ENCODE peak calls at places on chromosomes 3 and 15, in five cellular contexts. H is prostate gland, L is HCT116, C is H1, U is upper lobe of left lung. W is an unnamed sample. For H3K4me1, the result is how much of the 10 kb centered on the place peaks cover.

GRCh38 chr3:149581681-149582349 is 76.0 kb downstream of the WWTR1 start:
- DNase-seq in H (peak), L (peak), C (no peak), U (no peak), W (no peak)

GRCh38 chr15:45242289-45242688 is 9.7 kb upstream of the SLC28A2 start:
- DNase-seq in H (no peak), L (no peak), C (no peak), U (no peak), W (no peak)

GRCh38 chr15:50140097-50140496 is 21.1 kb upstream of the ATP8B4 start:
- DNase-seq in H (no peak), L (no peak), C (no peak), U (no peak), W (no peak)

GRCh38 chr3:180457238-180457637 is 144.7 kb upstream of the TTC14 start:
- DNase-seq in H (no peak), L (no peak), C (no peak), U (no peak), W (no peak)

GRCh38 chr3:37324752-37325407 is 150.5 kb upstream of the LRRFIP2 start:
- DNase-seq in H (no peak), L (no peak), C (no peak), U (no peak), W (no peak)

GRCh38 chr3:72748659-72749058 is 99.6 kb downstream of the SHQ1 start:
- DNase-seq in H (no peak), L (no peak), C (no peak), U (no peak), W (peak)

GRCh38 chr3:20141306-20141705 is 44.7 kb downstream of the SGO1 start:
- DNase-seq in H (no peak), L (no peak), C (no peak), U (no peak), W (no peak)

GRCh38 chr3:55143928-55144671 is 216.2 kb upstream of the LRTM1 start:
- DNase-seq in H (no peak), L (no peak), C (no peak), U (no peak), W (no peak)

GRCh38 chr3:10373686-10374261 is 52.9 kb upstream of the SEC13 start:
- DNase-seq in H (no peak), L (peak), C (no peak), U (no peak), W (no peak)

GRCh38 chr3:129346690-129347440 is 68.2 kb downstream of the HMCES start:
- DNase-seq in H (no peak), L (no peak), C (no peak), U (no peak), W (no peak)

GRCh38 chr15:65245096-65245849 is 34.0 kb upstream of the CILP start:
- DNase-seq in H (no peak), L (no peak), C (no peak), U (no peak), W (peak)

GRCh38 chr15:89462198-89462912 is 34.0 kb downstream of the RHCG start:
- DNase-seq in H (no peak), L (peak), C (no peak), U (no peak), W (no peak)

GRCh38 chr15:70528270-70528706 is 235.1 kb downstream of the UACA start:
- DNase-seq in H (no peak), L (peak), C (peak), U (no peak), W (peak)

GRCh38 chr3:156648086-156648485 is 26.3 kb upstream of the TIPARP start:
- DNase-seq in H (no peak), L (no peak), C (no peak), U (no peak), W (no peak)

GRCh38 chr3:101133638-101134037 is 140.4 kb upstream of the ABI3BP start:
- DNase-seq in H (no peak), L (no peak), C (no peak), U (no peak), W (no peak)

GRCh38 chr3:47010050-47010712 is 30.7 kb downstream of the NBEAL2 start:
- DNase-seq in H (no peak), L (no peak), C (peak), U (peak), W (peak)

GRCh38 chr3:42340466-42340865 is 69.9 kb downstream of the LYZL4 start:
- DNase-seq in H (no peak), L (peak), C (no peak), U (no peak), W (no peak)

GRCh38 chr3:126389112-126389791 is 5.5 kb upstream of the CFAP100 start:
- DNase-seq in H (peak), L (peak), C (peak), U (peak), W (peak)

GRCh38 chr3:139530717-139531116 is 8.8 kb downstream of the RBP1 start:
- DNase-seq in H (no peak), L (no peak), C (no peak), U (no peak), W (no peak)

GRCh38 chr3:77134801-77135200 is 94.9 kb downstream of the ROBO2 start:
- DNase-seq in H (no peak), L (no peak), C (no peak), U (peak), W (no peak)

GRCh38 chr3:196288141-196288460 is 575 bp upstream of the PCYT1A start:
- DNase-seq in H (no peak), L (no peak), C (no peak), U (no peak), W (no peak)

GRCh38 chr3:35673017-35673416 is 33.7 kb downstream of the ARPP21 start:
- DNase-seq in H (no peak), L (no peak), C (no peak), U (no peak), W (no peak)

GRCh38 chr15:78406016-78406590 is 31.9 kb upstream of the IREB2 start:
- DNase-seq in H (no peak), L (no peak), C (no peak), U (no peak), W (no peak)

GRCh38 chr3:140568842-140569520 is 108.9 kb upstream of the TRIM42 start:
- DNase-seq in H (peak), L (no peak), C (no peak), U (no peak), W (no peak)

GRCh38 chr15:78182821-78183220 is 33.7 kb downstream of the IDH3A start:
- DNase-seq in H (no peak), L (no peak), C (no peak), U (no peak), W (no peak)

GRCh38 chr3:68017069-68017468 is 362.7 kb upstream of the SUCLG2 start:
- DNase-seq in H (no peak), L (no peak), C (no peak), U (no peak), W (no peak)

GRCh38 chr15:85805392-85805791 is 10.7 kb upstream of the KLHL25 start:
- DNase-seq in H (no peak), L (no peak), C (no peak), U (no peak), W (no peak)

GRCh38 chr15:51561271-51561670 is 61.3 kb downstream of the DMXL2 start:
- DNase-seq in H (no peak), L (no peak), C (no peak), U (peak), W (no peak)

GRCh38 chr3:161508852-161509477 is 12.4 kb downstream of the OTOL1 start:
- DNase-seq in H (no peak), L (no peak), C (no peak), U (no peak), W (no peak)

GRCh38 chr3:13391308-13391707 is 28.8 kb downstream of the NUP210 start:
- DNase-seq in H (no peak), L (no peak), C (no peak), U (no peak), W (no peak)

GRCh38 chr15:67253517-67254237 is 784 bp downstream of the AAGAB start:
- DNase-seq in H (no peak), L (no peak), C (no peak), U (no peak), W (no peak)

GRCh38 chr3:147458995-147459704 is 50.0 kb downstream of the ZIC1 start:
- DNase-seq in H (no peak), L (no peak), C (no peak), U (no peak), W (no peak)

GRCh38 chr15:101426761-101427333 is 62.7 kb downstream of the PCSK6 start:
- DNase-seq in H (no peak), L (no peak), C (peak), U (no peak), W (no peak)

GRCh38 chr15:98525625-98526024 is 122.7 kb upstream of the IGF1R start:
- DNase-seq in H (no peak), L (no peak), C (no peak), U (peak), W (no peak)

GRCh38 chr15:46280753-46281521 is 646.1 kb downstream of the SQOR start:
- DNase-seq in H (peak), L (no peak), C (no peak), U (no peak), W (no peak)
- TF ChIP-seq POLR2AphosphoS5 in H (no peak), L (no peak), C (no peak), U (no peak), W (no peak)

DNA sequence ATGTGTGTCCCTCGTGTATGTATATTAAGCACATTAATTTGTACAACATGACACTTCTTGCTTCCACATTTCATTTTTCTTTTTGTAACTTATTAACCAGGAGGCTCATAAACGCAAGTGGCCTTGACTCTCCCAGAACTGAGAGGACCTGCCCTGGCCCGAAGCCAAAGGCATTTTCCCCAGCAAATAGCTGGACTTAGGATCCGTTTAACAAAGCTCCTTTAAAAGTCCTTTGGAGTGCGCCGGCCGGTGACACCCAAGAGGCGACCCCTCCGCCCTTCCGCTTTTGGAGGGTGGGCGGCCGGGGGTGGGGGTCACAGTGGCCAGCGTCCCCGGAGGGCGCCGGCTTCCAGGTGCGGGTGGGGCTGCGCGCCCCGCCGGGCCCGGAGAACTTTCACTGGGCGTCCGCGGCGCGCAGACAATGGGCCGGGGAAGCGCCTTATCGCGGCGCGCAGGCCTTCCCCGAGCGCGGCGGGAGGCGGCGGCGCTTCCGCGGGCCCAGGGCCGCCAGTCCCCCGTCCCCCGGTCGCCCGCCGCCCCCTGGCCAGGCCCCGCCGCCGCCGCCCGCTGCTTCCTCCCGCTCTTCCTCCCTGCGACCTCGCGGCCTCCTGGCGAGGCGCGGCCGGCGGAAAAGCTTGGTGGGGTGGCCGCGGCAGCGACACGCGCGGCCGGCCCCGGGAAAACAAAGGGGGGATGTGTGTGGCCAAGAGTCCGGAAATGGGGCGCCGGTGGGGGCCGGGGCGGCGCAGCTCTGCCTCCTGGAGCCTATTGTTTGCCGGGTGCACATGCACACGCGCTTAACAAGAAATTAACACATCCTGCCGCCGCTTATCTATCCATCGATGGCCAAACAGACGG is 613.4 kb downstream of the MCTP2 start:
- DNase-seq in H (peak), L (no peak), C (peak), U (peak), W (peak)
- TF ChIP-seq CTCF in H (no peak), L (no peak), C (no peak), U (peak), W (no peak)

GRCh38 chr3:152383136-152383606 is 114.4 kb downstream of the MBNL1 start:
- DNase-seq in H (no peak), L (no peak), C (no peak), U (no peak), W (no peak)
- H3K4me1 ChIP-seq in H (under half), L (under half), C (under half), U (half or more), W (half or more)

GRCh38 chr3:187979543-187979942 is 174.4 kb upstream of the LPP start:
- DNase-seq in H (no peak), L (no peak), C (no peak), U (no peak), W (no peak)
- TF ChIP-seq POLR2AphosphoS5 in H (no peak), L (no peak), C (no peak), U (no peak), W (no peak)

GRCh38 chr3:158731938-158732855 is at the start of gene RARRES1:
- DNase-seq in H (peak), L (no peak), C (peak), U (peak), W (peak)
- TF ChIP-seq CTCF in H (no peak), L (no peak), C (no peak), U (no peak), W (no peak)

GRCh38 chr15:41774873-41775417 is 661 bp downstream of the MAPKBP1 start:
- DNase-seq in H (no peak), L (no peak), C (no peak), U (no peak), W (no peak)

GRCh38 chr15:41773729-41774061 is 589 bp upstream of the MAPKBP1 start:
- DNase-seq in H (no peak), L (no peak), C (no peak), U (no peak), W (no peak)

GRCh38 chr15:41777421-41777973 is 3.2 kb downstream of the MAPKBP1 start:
- DNase-seq in H (no peak), L (no peak), C (no peak), U (no peak), W (no peak)

GRCh38 chr15:41774062-41774872 is at the start of gene MAPKBP1:
- DNase-seq in H (peak), L (peak), C (peak), U (peak), W (peak)

GRCh38 chr15:41775651-41776050 is 1.4 kb downstream of the MAPKBP1 start:
- DNase-seq in H (no peak), L (no peak), C (no peak), U (no peak), W (no peak)
- H3K4me1 ChIP-seq in H (under half), L (under half), C (under half), U (half or more), W (under half)

GRCh38 chr3:4335840-4336579 is 32.8 kb downstream of the SETMAR start:
- DNase-seq in H (no peak), L (no peak), C (no peak), U (no peak), W (no peak)
- TF ChIP-seq POLR2AphosphoS5 in H (no peak), L (no peak), C (no peak), U (no peak), W (no peak)

DNA sequence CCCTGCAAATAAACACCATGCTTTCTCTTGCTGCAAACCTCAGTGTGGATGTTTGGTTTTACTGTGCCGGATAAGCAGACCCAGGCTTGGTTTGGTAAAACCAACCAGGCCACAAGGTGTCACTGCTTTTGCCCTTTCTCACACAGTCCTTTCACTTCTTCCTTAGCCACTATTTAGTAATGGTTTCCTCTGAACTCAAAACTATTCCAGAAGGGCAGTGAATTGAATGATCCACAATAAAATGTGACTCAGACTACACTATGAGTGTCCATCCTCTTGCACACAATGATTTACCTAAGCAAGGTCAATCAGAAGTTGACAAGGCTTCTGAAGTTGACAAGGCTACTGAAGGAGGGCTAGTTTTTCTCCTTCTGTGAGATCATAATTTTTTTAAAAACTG is 552.4 kb upstream of the CCDC54 start:
- DNase-seq in H (no peak), L (peak), C (no peak), U (no peak), W (no peak)
- TF ChIP-seq CTCF in H (no peak), L (peak), C (peak), U (no peak), W (no peak)

DNA sequence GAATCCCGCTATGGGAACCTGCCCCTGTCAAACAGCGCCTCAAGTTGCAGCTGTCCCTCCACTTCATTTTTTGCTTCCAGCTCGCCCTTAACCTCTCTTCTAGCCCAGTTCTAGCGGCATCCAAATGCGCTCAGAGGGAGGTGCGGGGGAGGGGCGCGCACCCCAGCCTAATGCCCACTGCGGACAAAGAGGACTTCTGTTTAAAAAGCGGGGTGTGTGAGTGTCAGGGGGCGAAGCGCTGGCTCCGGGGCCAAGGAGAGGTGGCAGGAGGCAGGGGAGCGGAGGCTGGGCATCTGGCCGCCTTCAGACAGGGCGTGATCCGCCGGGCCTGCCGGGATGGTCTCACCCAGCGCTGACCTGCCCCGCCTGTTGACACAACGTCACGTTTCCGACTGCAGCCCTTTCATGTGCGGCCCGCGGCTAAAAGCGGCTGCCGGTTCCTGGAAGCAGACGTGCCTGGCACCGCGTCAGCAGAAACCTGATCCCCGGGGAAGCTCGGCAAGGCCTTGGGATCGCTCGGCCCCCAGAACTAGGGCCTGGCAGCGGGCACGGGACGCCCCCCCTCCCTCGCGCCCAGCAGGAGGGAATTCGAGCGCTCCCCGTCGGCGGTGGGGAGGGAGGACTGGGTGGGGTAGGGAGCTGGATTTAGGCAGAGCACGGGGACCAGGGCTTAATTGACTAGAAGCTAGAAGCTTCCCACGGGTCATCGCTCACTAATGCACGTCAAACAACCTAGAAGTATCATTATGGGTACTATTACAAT is 7.6 kb downstream of the BHLHE40 start:
- DNase-seq in H (peak), L (peak), C (peak), U (peak), W (peak)
- H3K4me1 ChIP-seq in H (under half), L (half or more), C (under half), U (half or more), W (under half)

DNA sequence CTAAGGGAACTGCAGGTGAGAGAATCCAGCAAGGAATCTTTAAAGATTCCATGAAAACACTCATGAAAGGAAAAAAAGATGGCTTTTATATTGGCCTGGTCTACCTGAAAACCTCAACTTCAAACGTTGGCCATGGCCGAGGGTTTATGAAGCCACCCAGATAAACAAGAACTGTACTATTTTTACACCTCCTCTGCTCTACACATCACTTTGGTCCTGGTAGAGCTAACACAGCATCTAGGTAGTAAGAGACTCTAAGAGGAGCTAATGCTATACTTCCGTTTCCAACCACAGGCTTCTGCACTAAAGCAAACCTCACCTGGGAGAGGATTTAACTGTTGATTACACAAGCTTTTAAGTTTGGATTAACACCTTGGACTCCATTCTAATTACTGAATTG is 466.2 kb downstream of the FGF12 start:
- DNase-seq in H (no peak), L (no peak), C (no peak), U (no peak), W (no peak)
- TF ChIP-seq POLR2AphosphoS5 in H (no peak), L (no peak), C (no peak), U (no peak), W (no peak)

W was measured in transverse colon.